ENCODE peak calls at places on chromosomes 5 and 9, in eight cellular contexts. C is IMR-90, S is endothelial cell of umbilical vein, F is neuronal stem cell, P is keratinocyte, I is mammary epithelial cell, L is SK-N-SH, H is GM23248. J is an unnamed sample.

GRCh38 chr9:91428927-91429351 is 5.3 kb upstream of the NFIL3 start:
- DNase-seq in I (no peak), F (no peak), C (peak), L (no peak), P (no peak), S (no peak), H (peak), J (peak)

GRCh38 chr5:52269853-52270252 is 517.9 kb upstream of the ITGA1 start:
- DNase-seq in I (no peak), C (no peak), P (no peak), H (no peak), L (no peak), S (no peak), F (no peak), J (no peak)

GRCh38 chr5:179307006-179307800 is 38.1 kb downstream of the ADAMTS2 start:
- DNase-seq in H (peak), S (no peak), C (peak), L (no peak), F (no peak), I (no peak), P (no peak), J (no peak)

GRCh38 chr5:51194626-51195025 is 188.6 kb upstream of the ISL1 start:
- DNase-seq in S (no peak), H (no peak), I (no peak), P (no peak), C (no peak), F (no peak), L (peak), J (no peak)

GRCh38 chr9:109499061-109499630 is 1.0 kb upstream of the PTPN3 start:
- DNase-seq in C (no peak), P (no peak), F (no peak), H (no peak), S (no peak), I (no peak), L (no peak), J (no peak)

GRCh38 chr9:37290881-37291485 is 131.5 kb upstream of the GRHPR start:
- DNase-seq in L (no peak), C (peak), P (peak), F (no peak), I (peak), H (peak), S (peak), J (peak)

GRCh38 chr5:82749453-82749852 is 327.7 kb downstream of the TMEM167A start:
- DNase-seq in P (no peak), F (no peak), H (no peak), I (peak), S (peak), C (no peak), L (peak), J (peak)

GRCh38 chr9:119153402-119153801 is 215.8 kb downstream of the BRINP1 start:
- DNase-seq in H (no peak), L (no peak), S (no peak), P (no peak), C (no peak), F (no peak), I (no peak), J (no peak)

GRCh38 chr9:88991066-88992030 is at the start of gene S1PR3:
- DNase-seq in S (peak), H (peak), P (no peak), I (peak), F (peak), C (no peak), L (peak), J (peak)

GRCh38 chr5:93735378-93735777 is 6.0 kb downstream of the POU5F2 start:
- DNase-seq in S (peak), I (no peak), F (no peak), C (peak), L (no peak), P (no peak), H (peak), J (no peak)

GRCh38 chr9:129282308-129283211 is 104.5 kb upstream of the IER5L start:
- DNase-seq in H (no peak), S (peak), I (no peak), F (no peak), C (no peak), L (no peak), P (no peak), J (no peak)

GRCh38 chr9:129284607-129285291 is 106.7 kb upstream of the IER5L start:
- DNase-seq in S (no peak), F (no peak), L (no peak), H (no peak), P (no peak), C (no peak), I (no peak), J (no peak)

GRCh38 chr9:129281506-129282145 is 103.6 kb upstream of the IER5L start:
- DNase-seq in F (no peak), H (no peak), L (no peak), I (no peak), C (no peak), S (no peak), P (no peak), J (no peak)

GRCh38 chr9:129283705-129284606 is 105.9 kb upstream of the IER5L start:
- DNase-seq in L (no peak), I (no peak), P (no peak), S (no peak), C (no peak), F (no peak), H (no peak), J (no peak)

GRCh38 chr9:129283290-129283691 is 105.2 kb upstream of the IER5L start:
- DNase-seq in F (no peak), H (no peak), P (no peak), C (no peak), S (no peak), I (no peak), L (no peak), J (no peak)
- H3K4me3 ChIP-seq in F (no peak), H (no peak), P (no peak), C (no peak), S (no peak), I (no peak), L (no peak), J (no peak)

GRCh38 chr5:2780421-2781171 is 29.1 kb upstream of the IRX2 start:
- DNase-seq in P (no peak), H (no peak), S (no peak), F (no peak), I (peak), C (no peak), L (no peak), J (peak)
- H2AFZ ChIP-seq in P (peak), H (no peak), S (no peak), F (no peak), I (peak), C (no peak), L (no peak), J (no peak)

DNA sequence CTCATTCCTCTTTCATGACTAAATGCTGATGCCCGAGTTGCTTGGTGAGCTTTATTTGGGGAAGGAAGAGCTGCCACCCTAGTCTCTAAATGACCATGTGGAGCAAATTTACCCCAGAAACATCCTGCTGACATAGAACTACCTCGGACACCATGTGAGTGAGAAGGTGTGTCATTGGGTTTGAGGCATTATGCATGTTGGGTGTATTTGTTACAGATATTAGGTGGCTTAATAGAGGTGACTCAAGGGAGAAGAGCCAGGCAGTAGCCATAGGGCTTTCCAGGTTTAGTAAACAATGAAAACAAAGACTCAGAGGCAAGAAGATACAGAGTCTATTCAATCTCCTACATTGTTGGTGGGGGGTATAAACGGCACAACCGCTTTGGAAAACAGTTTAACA is 581.5 kb downstream of the CCDC171 start:
- DNase-seq in S (no peak), L (no peak), C (no peak), I (no peak), P (no peak), F (no peak), H (peak), J (no peak)
- H3K4me3 ChIP-seq in S (no peak), L (no peak), C (no peak), I (no peak), P (no peak), F (no peak), H (no peak), J (no peak)

GRCh38 chr9:136692190-136693134 is 5.2 kb upstream of the AGPAT2 start:
- DNase-seq in S (no peak), F (no peak), C (no peak), I (no peak), P (no peak), H (no peak), L (no peak), J (no peak)

GRCh38 chr9:136690841-136691261 is 3.6 kb upstream of the AGPAT2 start:
- DNase-seq in S (no peak), H (no peak), C (no peak), L (no peak), I (no peak), F (no peak), P (no peak), J (no peak)

GRCh38 chr9:136690104-136690840 is 3.0 kb upstream of the AGPAT2 start:
- DNase-seq in H (no peak), C (no peak), P (no peak), L (no peak), I (no peak), F (no peak), S (no peak), J (no peak)

GRCh38 chr9:136693135-136693489 is 5.9 kb upstream of the AGPAT2 start:
- DNase-seq in F (no peak), I (no peak), S (no peak), P (no peak), H (no peak), L (no peak), C (no peak), J (no peak)

GRCh38 chr9:136691316-136692189 is 4.3 kb upstream of the AGPAT2 start:
- DNase-seq in C (no peak), H (no peak), I (no peak), P (no peak), S (no peak), F (no peak), L (no peak), J (no peak)
- H2AFZ ChIP-seq in C (peak), H (no peak), I (no peak), P (no peak), S (no peak), F (no peak), L (no peak), J (no peak)

GRCh38 chr9:8564960-8565359 is 765.4 kb upstream of the DMAC1 start:
- DNase-seq in H (no peak), S (no peak), I (no peak), C (no peak), L (no peak), P (no peak), F (no peak), J (no peak)
- H3K4me3 ChIP-seq in H (no peak), S (no peak), I (no peak), C (no peak), L (no peak), P (no peak), F (no peak), J (no peak)

DNA sequence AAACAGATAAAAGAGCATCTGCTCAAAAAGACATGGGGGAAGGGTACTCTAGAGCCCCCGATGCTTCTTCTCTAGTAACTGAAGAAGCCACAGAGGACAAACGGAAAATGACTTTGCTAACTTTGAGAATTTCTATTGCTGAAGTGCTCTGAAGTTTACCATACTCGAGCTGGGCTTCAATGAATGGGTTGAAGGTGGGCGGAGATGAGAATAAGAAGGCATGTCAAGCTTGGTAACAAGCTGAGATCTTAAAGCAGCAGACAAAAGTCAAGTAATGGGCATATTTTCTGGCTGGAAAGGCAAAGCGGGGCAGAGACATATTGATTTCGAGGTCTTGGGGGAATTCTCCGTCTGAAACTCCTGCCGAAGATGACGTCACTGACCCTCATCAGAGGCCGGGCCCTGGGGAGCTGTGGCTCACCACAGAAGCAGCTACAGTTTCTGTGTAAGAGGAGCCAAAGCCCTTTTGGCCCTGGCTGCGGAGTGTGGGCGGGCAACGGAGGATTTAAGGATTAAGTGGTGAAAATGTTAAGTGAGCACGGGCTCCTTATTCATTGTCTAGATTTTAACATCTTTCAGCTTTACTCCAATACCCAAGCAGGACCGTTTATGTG is 115.8 kb upstream of the SLIT3 start:
- DNase-seq in L (no peak), S (no peak), F (no peak), C (peak), I (peak), H (peak), P (no peak), J (peak)
- H2AFZ ChIP-seq in L (no peak), S (no peak), F (no peak), C (no peak), I (peak), H (peak), P (no peak), J (no peak)

DNA sequence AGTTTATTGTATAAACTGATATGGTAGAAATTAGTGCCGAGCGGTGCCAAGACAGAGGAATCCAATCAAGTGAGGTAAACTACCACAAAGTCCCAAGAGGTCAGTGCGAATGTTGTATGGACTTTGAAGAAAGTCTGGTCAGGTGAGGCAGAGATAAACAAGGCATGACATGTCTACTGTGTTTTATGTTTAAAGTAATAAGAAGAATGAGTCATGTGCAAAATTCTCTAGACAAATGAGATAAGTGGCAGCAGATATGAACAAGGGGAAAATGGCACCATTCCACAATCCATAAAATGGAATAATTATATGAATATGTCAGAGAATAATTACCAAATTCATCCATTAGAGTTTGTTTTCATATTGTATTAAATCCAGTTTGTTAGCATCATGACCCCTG is 364.1 kb upstream of the CCNH start:
- DNase-seq in L (no peak), I (peak), P (no peak), C (no peak), H (no peak), S (no peak), F (no peak), J (no peak)
- H3K4me3 ChIP-seq in L (no peak), I (no peak), P (no peak), C (no peak), H (no peak), S (no peak), F (no peak), J (no peak)

DNA sequence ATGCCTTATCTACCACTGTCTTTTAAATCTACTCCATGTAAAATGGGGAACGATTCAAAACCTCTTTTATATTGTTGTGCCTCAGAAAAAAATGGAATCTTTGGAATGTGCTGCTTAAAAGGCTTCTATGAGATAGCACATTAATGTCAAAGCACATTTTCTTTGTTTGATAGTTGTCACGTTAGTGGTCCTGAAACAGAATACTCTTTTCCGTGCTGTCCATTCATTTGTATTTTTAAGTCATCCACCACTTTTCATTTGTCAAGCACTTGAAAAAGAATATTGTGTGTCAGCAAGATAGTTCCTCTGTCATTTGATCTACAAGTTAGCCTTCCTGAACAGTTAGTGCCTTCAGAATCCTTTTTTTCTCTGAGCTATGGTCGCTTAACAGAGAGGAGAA is 246.9 kb downstream of the MAST4 start:
- DNase-seq in F (no peak), H (no peak), P (no peak), I (no peak), S (peak), C (no peak), L (no peak), J (no peak)
- H2AFZ ChIP-seq in F (peak), H (no peak), P (no peak), I (no peak), S (no peak), C (no peak), L (no peak), J (no peak)

GRCh38 chr5:139404484-139404840 is 573 bp upstream of the SPATA24 start:
- DNase-seq in C (no peak), S (no peak), I (no peak), F (no peak), L (no peak), P (no peak), H (no peak), J (no peak)

GRCh38 chr5:139403787-139404483 is at the start of gene SPATA24:
- DNase-seq in P (peak), L (peak), S (peak), I (peak), F (peak), C (peak), H (peak), J (peak)

GRCh38 chr5:139403418-139403786 is 487 bp downstream of the SPATA24 start:
- DNase-seq in C (no peak), I (no peak), F (no peak), H (no peak), P (no peak), L (no peak), S (no peak), J (no peak)

GRCh38 chr5:139401546-139401945 is 2.3 kb downstream of the SPATA24 start:
- DNase-seq in H (no peak), S (no peak), L (no peak), C (no peak), P (no peak), I (no peak), F (no peak), J (no peak)

DNA sequence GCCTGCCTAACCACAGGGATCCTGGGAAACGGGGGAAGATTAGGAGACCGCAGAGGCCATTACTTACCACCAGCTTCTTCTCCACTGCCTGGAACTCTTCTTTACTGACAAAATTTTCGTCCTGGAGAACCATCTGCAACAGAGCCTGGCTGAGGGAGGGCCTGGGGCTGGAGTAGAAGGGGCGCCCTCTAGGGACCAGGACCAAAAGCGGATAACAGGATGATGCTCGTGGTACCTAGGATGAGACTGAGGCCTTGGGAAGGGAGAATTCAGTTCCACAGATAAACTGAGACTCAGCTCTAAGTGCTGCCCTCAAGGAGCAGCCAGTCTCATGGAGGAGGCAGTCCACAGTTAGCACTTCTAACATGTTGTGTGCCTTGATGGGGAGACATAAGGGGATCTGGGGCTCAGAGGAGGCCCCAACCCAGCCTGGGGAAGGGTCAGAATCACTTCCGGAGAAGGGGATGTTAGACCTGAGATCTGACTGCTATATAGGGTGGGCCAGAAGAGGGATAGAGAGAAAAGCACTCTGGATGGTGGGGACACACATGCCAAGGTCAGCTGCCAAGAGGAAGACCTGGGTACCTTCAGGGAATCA is 1.2 kb downstream of the SPATA24 start:
- DNase-seq in F (no peak), S (no peak), I (peak), L (no peak), H (peak), P (no peak), C (no peak), J (no peak)
- H3K4me3 ChIP-seq in F (no peak), S (no peak), I (no peak), L (no peak), H (no peak), P (no peak), C (no peak), J (no peak)

GRCh38 chr9:72169185-72169584 is 19.9 kb downstream of the GDA start:
- DNase-seq in P (no peak), C (no peak), S (no peak), F (no peak), I (no peak), H (no peak), L (no peak), J (no peak)
- H2AFZ ChIP-seq in P (no peak), C (no peak), S (no peak), F (no peak), I (no peak), H (no peak), L (no peak), J (no peak)

J was measured in hepatocyte.